ENCODE peak calls at places on chromosome 22, in five cellular contexts. A is activated naive CD8-positive, alpha-beta T cell treated with anti-CD3 and anti-CD28 coated beads, Interleukin-2, amount 50 U/mL, for 24 hours; C is RCC 7860; L is small intestine; X is occipital lobe. W is an unnamed sample.

GRCh38 chr22:29054251-29054767 is 7.3 kb downstream of the C22orf31 start:
- DNase-seq in A (no peak), C (no peak), L (no peak), X (no peak), W (no peak)

GRCh38 chr22:22692707-22693530 is 48.5 kb downstream of the GGTLC2 start:
- DNase-seq in A (peak), C (peak), L (peak), X (no peak), W (no peak)

GRCh38 chr22:30078320-30079311 is 1.6 kb upstream of the HORMAD2 start:
- DNase-seq in A (peak), C (no peak), L (no peak), X (no peak), W (no peak)

GRCh38 chr22:40451230-40451629 is 80.8 kb downstream of the SGSM3 start:
- DNase-seq in A (no peak), C (no peak), L (no peak), X (no peak), W (no peak)

GRCh38 chr22:25482868-25483639 is 81.4 kb upstream of the GRK3 start:
- DNase-seq in A (no peak), C (no peak), L (no peak), X (peak), W (no peak)

GRCh38 chr22:41825376-41825775 is 7.5 kb upstream of the SREBF2 start:
- DNase-seq in A (no peak), C (no peak), L (no peak), X (no peak), W (no peak)

GRCh38 chr22:37843746-37844089 is 416 bp downstream of the ANKRD54 start:
- DNase-seq in A (peak), C (no peak), L (peak), X (no peak), W (no peak)

GRCh38 chr22:20001082-20001638 is 15.5 kb downstream of the ARVCF start:
- DNase-seq in A (no peak), C (no peak), L (no peak), X (no peak), W (no peak)

GRCh38 chr22:36337365-36338130 is 50.2 kb downstream of the MYH9 start:
- DNase-seq in A (no peak), C (no peak), L (no peak), X (no peak), W (no peak)

GRCh38 chr22:36197065-36197440 is 4.6 kb downstream of the APOL4 start:
- DNase-seq in A (no peak), C (no peak), L (no peak), X (no peak), W (peak)

GRCh38 chr22:46129390-46130041 is 20.8 kb upstream of the PPARA start:
- DNase-seq in A (no peak), C (no peak), L (no peak), X (no peak), W (no peak)

GRCh38 chr22:45888221-45889092 is 88.5 kb downstream of the WNT7B start:
- DNase-seq in A (no peak), C (no peak), L (no peak), X (no peak), W (no peak)

GRCh38 chr22:41885116-41885515 is 29.8 kb downstream of the SHISA8 start:
- DNase-seq in A (no peak), C (no peak), L (no peak), X (no peak), W (no peak)

GRCh38 chr22:30381250-30381649 is 6.0 kb downstream of the RNF215 start:
- DNase-seq in A (peak), C (no peak), L (no peak), X (no peak), W (no peak)

GRCh38 chr22:46652930-46653331 is 32.7 kb downstream of the GRAMD4 start:
- DNase-seq in A (no peak), C (no peak), L (peak), X (no peak), W (no peak)

GRCh38 chr22:31119026-31119717 is 3.6 kb upstream of the INPP5J start:
- DNase-seq in A (no peak), C (no peak), L (no peak), X (no peak), W (no peak)

GRCh38 chr22:36305813-36306212 is 52.9 kb downstream of the APOL1 start:
- DNase-seq in A (no peak), C (no peak), L (no peak), X (no peak), W (no peak)

GRCh38 chr22:17949926-17950473 is 74.4 kb downstream of the MICAL3 start:
- DNase-seq in A (no peak), C (peak), L (no peak), X (no peak), W (no peak)

GRCh38 chr22:48520207-48520606 is 1307.5 kb downstream of the BRD1 start:
- DNase-seq in A (no peak), C (no peak), L (no peak), X (no peak), W (no peak)

GRCh38 chr22:24578355-24579241 is 14.3 kb downstream of the LRRC75B start:
- DNase-seq in A (no peak), C (no peak), L (peak), X (no peak), W (no peak)

W was measured in anterior cingulate cortex.